ENCODE peak calls at places on chromosomes 6 and 20, in seven cellular contexts. F is NCI-H1092 treated with DMSO at 0.1 percent for 48 hours; O is body of pancreas; E is naive thymus-derived CD4-positive, alpha-beta T cell; Z is nephron progenitor cell; A is stimulated activated effector memory CD8-positive, alpha-beta T cell treated with anti-CD3 and anti-CD28 coated beads, Interleukin-12 subunit alpha, Interleukin-12 subunit beta, amount 100 ng/mL, for 72 hours; L is HT1080. W is an unnamed sample.

GRCh38 chr6:44399991-44400390 is 12.5 kb downstream of the CDC5L start:
- DNase-seq in A (no peak), L (no peak), Z (no peak), E (no peak), O (no peak), F (no peak), W (no peak)

GRCh38 chr20:44495257-44495656 is 19.6 kb downstream of the TTPAL start:
- DNase-seq in O (no peak), F (no peak), L (peak; percentile 69), E (no peak), A (no peak), Z (no peak), W (no peak)

GRCh38 chr6:156866181-156866862 is 89.1 kb downstream of the ARID1B start:
- DNase-seq in E (no peak), Z (no peak), L (peak; percentile 64), O (no peak), A (no peak), F (no peak), W (no peak)

GRCh38 chr20:17651761-17652388 is 30.2 kb downstream of the RRBP1 start:
- DNase-seq in F (no peak), O (no peak), L (no peak), E (no peak), A (no peak), Z (no peak), W (peak; percentile 8)

GRCh38 chr6:20490591-20490990 is 43.7 kb upstream of the CDKAL1 start:
- DNase-seq in Z (no peak), F (no peak), A (no peak), E (no peak), O (no peak), L (no peak), W (no peak)

GRCh38 chr6:116266803-116267202 is 12.9 kb downstream of the TSPYL1 start:
- DNase-seq in F (no peak), Z (no peak), O (no peak), E (no peak), L (peak; percentile 43), A (no peak), W (no peak)

GRCh38 chr20:50594591-50595432 is 84.6 kb downstream of the PTPN1 start:
- DNase-seq in O (no peak), F (no peak), E (no peak), L (no peak), Z (no peak), A (no peak), W (no peak)

GRCh38 chr20:31440012-31440659 is at the start of gene DEFB123:
- DNase-seq in O (no peak), Z (no peak), A (no peak), F (no peak), E (no peak), L (peak; percentile 6), W (no peak)

GRCh38 chr6:152380993-152381898 is 255.9 kb downstream of the SYNE1 start:
- DNase-seq in A (no peak), E (no peak), O (peak; percentile 73), Z (peak; percentile 34), F (no peak), L (peak; percentile 84), W (no peak)

W was measured in NCI-H2029 treated with DMSO at 0.1 percent for 48 hours.